ENCODE peak calls at places on chromosomes 1 and 21, in four cellular contexts. D, W, S and R are unnamed samples.

GRCh38 chr1:154705544-154705943 is 97.6 kb upstream of the ADAR start:
- DNase-seq in S (no peak), D (no peak), W (no peak), R (no peak)

GRCh38 chr1:178284059-178284458 is 190.2 kb downstream of the RASAL2 start:
- DNase-seq in S (no peak), W (no peak), D (no peak), R (no peak)

GRCh38 chr1:172137703-172138102 is 282.8 kb upstream of the C1orf105 start:
- DNase-seq in W (no peak), S (no peak), D (no peak), R (no peak)

GRCh38 chr1:176241385-176242015 is 34.4 kb upstream of the COP1 start:
- DNase-seq in D (peak), S (no peak), W (no peak), R (no peak)

GRCh38 chr1:63601061-63601460 is 7.8 kb downstream of the PGM1 start:
- DNase-seq in S (no peak), W (no peak), D (no peak), R (no peak)

GRCh38 chr1:155978325-155978972 is at the start of gene ARHGEF2:
- DNase-seq in S (peak), D (peak), W (peak), R (peak)

GRCh38 chr1:222711319-222712252 is 705 bp downstream of the AIDA start:
- DNase-seq in S (no peak), W (peak), D (peak), R (peak)

GRCh38 chr1:1926886-1927660 is 8.0 kb upstream of the TMEM52 start:
- DNase-seq in W (no peak), D (no peak), S (no peak), R (no peak)

GRCh38 chr1:76048194-76048593 is 26.4 kb upstream of the ST6GALNAC3 start:
- DNase-seq in W (peak), S (no peak), D (no peak), R (no peak)

GRCh38 chr21:41170442-41170841 is 2.5 kb downstream of the BACE2 start:
- DNase-seq in S (no peak), W (peak), D (peak), R (no peak)

GRCh38 chr1:154910851-154911250 is 25.7 kb downstream of the PMVK start:
- DNase-seq in S (no peak), D (no peak), W (no peak), R (no peak)

GRCh38 chr1:193458628-193459027 is 272.2 kb upstream of the B3GALT2 start:
- DNase-seq in S (no peak), D (no peak), W (no peak), R (no peak)

GRCh38 chr1:228921473-228921872 is 186.2 kb downstream of the RHOU start:
- DNase-seq in W (no peak), S (no peak), D (no peak), R (no peak)

GRCh38 chr1:37255111-37255795 is 219.1 kb upstream of the ZC3H12A start:
- DNase-seq in S (no peak), D (peak), W (no peak), R (no peak)

GRCh38 chr1:53340660-53341520 is 13.0 kb upstream of the LRP8 start:
- DNase-seq in D (no peak), W (no peak), S (peak), R (no peak)

GRCh38 chr1:62131093-62131725 is 63.4 kb upstream of the L1TD1 start:
- DNase-seq in D (peak), S (no peak), W (peak), R (no peak)

GRCh38 chr1:29478046-29478791 is 241.9 kb downstream of the PTPRU start:
- DNase-seq in D (no peak), S (no peak), W (no peak), R (no peak)

GRCh38 chr1:29921741-29922140 is 685.4 kb downstream of the PTPRU start:
- DNase-seq in W (no peak), D (no peak), S (no peak), R (no peak)

GRCh38 chr1:111754964-111755320 is 759 bp upstream of the DDX20 start:
- DNase-seq in W (peak), D (peak), S (no peak), R (no peak)

GRCh38 chr21:44522753-44523204 is 17.2 kb downstream of the KRTAP10-1 start:
- DNase-seq in W (no peak), D (no peak), S (no peak), R (no peak)

GRCh38 chr21:19853061-19853460 is 1145.1 kb upstream of the NCAM2 start:
- DNase-seq in S (no peak), W (no peak), D (no peak), R (no peak)

GRCh38 chr1:113073457-113073950 is 506 bp downstream of the LRIG2 start:
- DNase-seq in D (peak), S (no peak), W (peak), R (no peak)

GRCh38 chr1:190436615-190437014 is 41.0 kb downstream of the BRINP3 start:
- DNase-seq in S (no peak), W (peak), D (peak), R (no peak)
- TF ChIP-seq CTCF in S (no peak), W (peak), D (peak), R (no peak)

GRCh38 chr1:34781844-34782391 is 904 bp downstream of the GJB3 start:
- DNase-seq in D (no peak), S (no peak), W (no peak), R (no peak)
- H3K4me3 ChIP-seq in D (peak), S (peak), W (peak), R (peak)

GRCh38 chr1:40039757-40040510 is 595 bp upstream of the CAP1 start:
- DNase-seq in S (peak), W (peak), D (peak), R (peak)
- TF ChIP-seq EP300 in S (no peak), W (peak), D (no peak), R (peak)

GRCh38 chr1:51566260-51566659 is 47.2 kb upstream of the EPS15 start:
- DNase-seq in W (no peak), D (no peak), S (no peak), R (no peak)
- TF ChIP-seq CTCF in W (no peak), D (no peak), S (no peak), R (no peak)

DNA sequence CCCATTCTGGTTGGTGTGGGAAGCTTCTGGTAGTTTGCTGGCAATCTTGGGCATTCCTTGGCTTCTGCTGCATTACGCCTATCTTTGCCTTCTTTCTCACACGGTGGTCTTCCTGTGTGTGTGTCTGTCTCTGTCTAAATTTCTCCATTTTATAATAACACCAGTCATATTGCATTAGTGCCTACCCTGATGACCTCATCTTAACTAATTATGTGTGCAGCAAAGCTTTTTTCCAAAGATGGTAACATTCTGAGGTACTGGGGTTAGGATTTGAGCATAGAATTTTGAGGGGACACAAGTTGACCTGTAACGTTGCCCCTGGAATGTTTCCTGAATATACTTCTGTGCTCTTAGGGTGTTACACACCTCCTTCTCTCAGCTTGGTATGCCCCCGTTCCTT is 77.1 kb downstream of the DYRK1A start:
- DNase-seq in W (no peak), D (no peak), S (no peak), R (no peak)
- H3K4me3 ChIP-seq in W (no peak), D (no peak), S (no peak), R (no peak)

GRCh38 chr1:203148127-203148526 is 20.6 kb downstream of the ADORA1 start:
- DNase-seq in W (no peak), D (no peak), S (no peak), R (no peak)
- TF ChIP-seq EP300 in W (no peak), D (no peak), S (no peak), R (no peak)

GRCh38 chr1:57378564-57378963 is 45.3 kb downstream of the DAB1 start:
- DNase-seq in W (no peak), D (no peak), S (no peak), R (no peak)

GRCh38 chr1:57381871-57382270 is 42.0 kb downstream of the DAB1 start:
- DNase-seq in S (no peak), D (no peak), W (no peak), R (no peak)

GRCh38 chr1:57380923-57381322 is 42.9 kb downstream of the DAB1 start:
- DNase-seq in S (no peak), D (no peak), W (no peak), R (no peak)

GRCh38 chr1:57377731-57378139 is 46.1 kb downstream of the DAB1 start:
- DNase-seq in S (no peak), D (no peak), W (no peak), R (no peak)
- TF ChIP-seq CTCF in S (no peak), D (no peak), W (peak), R (no peak)

DNA sequence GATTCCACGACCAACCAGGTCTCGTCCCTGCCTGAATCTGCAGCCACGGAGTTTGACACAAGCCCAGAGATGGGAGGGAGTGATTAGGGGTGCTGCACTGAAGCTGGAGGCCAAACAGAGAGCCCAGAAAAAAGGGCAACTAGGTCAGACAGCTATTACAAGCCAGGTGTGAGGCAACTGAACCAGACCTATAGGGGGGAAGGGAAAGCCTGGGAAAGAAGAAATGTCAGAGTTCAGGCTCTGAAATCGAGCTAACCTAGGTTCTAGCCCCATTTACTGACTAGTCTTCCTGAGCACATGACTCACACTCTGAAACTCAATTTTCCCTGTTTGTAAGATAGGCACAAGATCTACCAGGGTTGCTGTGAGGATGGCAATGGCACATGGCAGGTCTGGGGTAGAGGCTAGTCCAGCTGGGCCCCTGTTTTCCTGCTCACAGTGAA is 1.7 kb downstream of the DHCR24 start:
- DNase-seq in D (no peak), S (no peak), W (peak), R (no peak)
- H3K4me3 ChIP-seq in D (peak), S (no peak), W (no peak), R (no peak)

DNA sequence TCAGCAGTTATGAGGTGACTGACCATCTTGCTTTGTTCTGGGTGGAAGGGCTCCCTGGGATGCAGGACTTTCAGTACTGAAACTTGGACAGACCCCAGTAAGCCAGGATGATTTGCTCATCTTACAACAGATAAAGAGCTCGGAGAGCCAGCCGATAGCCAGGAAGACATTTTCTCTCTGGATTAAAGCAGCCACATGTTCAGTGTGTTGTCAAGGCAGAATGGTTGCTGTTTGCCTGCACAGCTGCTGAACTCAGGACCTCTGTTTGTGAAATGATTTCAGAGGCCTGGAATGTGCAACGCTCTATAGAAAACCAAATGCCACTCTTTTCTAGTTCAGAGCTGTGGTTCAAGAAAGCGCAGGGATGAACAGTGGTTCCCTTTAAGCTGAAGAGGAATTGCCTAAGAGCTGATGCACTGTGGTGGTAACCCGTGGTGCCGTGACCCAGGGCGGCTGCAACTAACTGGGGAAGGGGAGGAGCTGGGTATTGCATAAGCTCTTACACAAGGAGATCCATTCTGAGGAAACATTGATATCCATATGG is 40.7 kb downstream of the CASQ2 start:
- DNase-seq in D (peak), S (no peak), W (no peak), R (peak)
- TF ChIP-seq EP300 in D (no peak), S (no peak), W (no peak), R (no peak)